ENCODE peak calls at places on chromosomes 6 and 20, in ten cellular contexts. D is spleen, E is GM12865, M is skeletal muscle cell, X is A549, L is esophagus squamous epithelium, O is prostate gland, V is foreskin fibroblast, T is kidney epithelial cell, P is SJSA1. G is an unnamed sample.

GRCh38 chr6:107629545-107630147 is 139.7 kb downstream of the SOBP start:
- DNase-seq in D (no peak), E (no peak), M (no peak), X (no peak), L (no peak), O (no peak), V (no peak), T (no peak), P (no peak), G (no peak)

GRCh38 chr20:14997791-14998190 is 660.4 kb upstream of the FLRT3 start:
- DNase-seq in D (no peak), E (no peak), M (peak; percentile 51), X (no peak), L (no peak), O (no peak), V (peak; percentile 91), T (peak; percentile 41), P (no peak), G (peak; percentile 28)

GRCh38 chr6:593139-593906 is 63.6 kb downstream of the HUS1B start:
- DNase-seq in D (no peak), E (peak; percentile 75), M (peak; percentile 12), X (peak; percentile 16), L (no peak), O (peak; percentile 55), V (peak; percentile 79), T (no peak), P (peak; percentile 77), G (peak; percentile 75)

GRCh38 chr20:35992713-35993335 is 24.4 kb downstream of the CNBD2 start:
- DNase-seq in D (peak; percentile 79), E (peak; percentile 69), M (no peak), X (peak; percentile 87), L (no peak), O (peak; percentile 42), V (peak; percentile 82), T (no peak), P (peak; percentile 61), G (peak; percentile 74)

GRCh38 chr6:117920493-117920845 is 13.4 kb downstream of the SLC35F1 start:
- DNase-seq in D (no peak), E (no peak), M (no peak), X (no peak), L (no peak), O (peak; percentile 24), V (no peak), T (no peak), P (no peak), G (no peak)

GRCh38 chr20:34874094-34874654 is 1.5 kb upstream of the GGT7 start:
- DNase-seq in D (no peak), E (peak; percentile 76), M (peak; percentile 49), X (peak; percentile 87), L (peak; percentile 21), O (peak; percentile 78), V (peak; percentile 93), T (peak; percentile 52), P (peak; percentile 83), G (peak; percentile 94)

GRCh38 chr6:151962246-151962846 is 154.9 kb downstream of the ESR1 start:
- DNase-seq in D (no peak), E (peak; percentile 26), M (peak; percentile 4), X (no peak), L (no peak), O (no peak), V (peak; percentile 58), T (peak; percentile 42), P (peak; percentile 39), G (peak; percentile 55)

GRCh38 chr6:134819236-134819635 is 130.7 kb downstream of the ALDH8A1 start:
- DNase-seq in D (no peak), E (no peak), M (no peak), X (no peak), L (no peak), O (no peak), V (no peak), T (no peak), P (no peak), G (peak; percentile 6)

GRCh38 chr6:156794963-156795362 is 17.8 kb downstream of the ARID1B start:
- DNase-seq in D (no peak), E (peak; percentile 76), M (no peak), X (no peak), L (no peak), O (no peak), V (no peak), T (peak; percentile 68), P (no peak), G (no peak)

GRCh38 chr6:89895273-89895874 is 1.1 kb downstream of the GJA10 start:
- DNase-seq in D (no peak), E (no peak), M (peak; percentile 28), X (no peak), L (no peak), O (no peak), V (peak; percentile 76), T (peak; percentile 42), P (peak; percentile 21), G (peak; percentile 63)

GRCh38 chr6:57106990-57107389 is 17.0 kb downstream of the ZNF451 start:
- DNase-seq in D (no peak), E (no peak), M (no peak), X (no peak), L (no peak), O (no peak), V (no peak), T (no peak), P (no peak), G (no peak)

GRCh38 chr20:34637245-34638185 is 39.4 kb downstream of the PIGU start:
- DNase-seq in D (no peak), E (no peak), M (peak; percentile 79), X (no peak), L (no peak), O (no peak), V (peak; percentile 85), T (no peak), P (peak; percentile 61), G (peak; percentile 83)

GRCh38 chr20:50921055-50921454 is 10.2 kb downstream of the ADNP start:
- DNase-seq in D (no peak), E (no peak), M (no peak), X (no peak), L (no peak), O (no peak), V (peak; percentile 41), T (no peak), P (no peak), G (peak; percentile 55)

DNA sequence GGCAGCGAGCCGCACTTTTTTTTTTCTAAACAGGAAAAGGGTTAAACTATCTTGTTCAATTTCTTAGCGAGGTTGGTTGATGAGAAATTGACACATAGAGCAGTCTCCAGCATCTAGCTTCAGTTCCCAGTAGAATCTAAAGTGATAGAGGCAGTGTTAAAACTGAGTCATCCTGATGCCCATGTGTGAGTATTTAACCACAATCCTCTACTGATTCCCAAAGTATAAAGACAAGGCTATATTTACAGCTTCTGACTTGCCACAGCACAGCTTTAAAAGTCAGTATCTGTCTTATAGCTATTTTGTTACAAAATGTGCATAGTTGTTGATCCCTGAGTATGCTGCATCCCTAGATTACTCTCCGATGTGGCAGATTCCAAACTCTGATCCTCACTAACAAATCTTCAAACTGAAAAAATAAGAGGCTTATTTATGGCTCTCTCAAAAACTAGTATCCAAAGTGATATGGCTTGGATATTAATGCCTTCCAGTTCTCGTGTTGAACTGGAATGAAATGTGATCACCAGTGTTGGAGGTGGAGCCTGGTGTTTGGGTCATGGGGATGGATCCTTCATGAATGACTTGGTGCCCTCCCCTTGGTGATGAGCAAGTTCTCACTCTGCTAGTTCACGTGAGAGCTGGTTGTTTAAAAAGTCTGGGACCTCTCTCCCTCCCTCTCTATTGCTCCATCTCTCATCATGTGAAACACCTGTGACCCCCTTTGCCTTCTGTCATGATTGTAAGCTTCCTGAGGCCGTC is 13.1 kb upstream of the POPDC3 start:
- DNase-seq in D (no peak), E (no peak), M (peak; percentile 81), X (no peak), L (no peak), O (no peak), V (peak; percentile 74), T (no peak), P (no peak), G (no peak)
- H3K4me3 ChIP-seq in D (no peak overlapping the region), E (no peak overlapping the region), M (no peak overlapping the region), X (no peak overlapping the region), L (no peak overlapping the region), O (no peak overlapping the region), V (no peak overlapping the region), T (no peak overlapping the region), P (no peak overlapping the region), G (no peak overlapping the region)

GRCh38 chr6:63683071-63683603 is 47.5 kb downstream of the PHF3 start:
- DNase-seq in D (no peak), E (peak; percentile 34), M (no peak), X (no peak), L (no peak), O (no peak), V (no peak), T (no peak), P (no peak), G (no peak)

GRCh38 chr6:63690210-63690609 is 54.6 kb downstream of the PHF3 start:
- DNase-seq in D (no peak), E (no peak), M (no peak), X (no peak), L (no peak), O (no peak), V (no peak), T (no peak), P (no peak), G (no peak)

GRCh38 chr6:63689421-63689820 is 53.8 kb downstream of the PHF3 start:
- DNase-seq in D (no peak), E (no peak), M (no peak), X (no peak), L (no peak), O (no peak), V (no peak), T (no peak), P (no peak), G (no peak)

GRCh38 chr6:63685453-63686379 is 50.1 kb downstream of the PHF3 start:
- DNase-seq in D (no peak), E (peak; percentile 77), M (no peak), X (no peak), L (no peak), O (no peak), V (no peak), T (no peak), P (no peak), G (no peak)
- H3K4me3 ChIP-seq in D (no peak overlapping the region), E (peak overlapping the region; percentile 10), M (no peak overlapping the region), X (no peak overlapping the region), L (no peak overlapping the region), O (no peak overlapping the region), V (no peak overlapping the region), T (no peak overlapping the region), P (no peak overlapping the region), G (no peak overlapping the region)

GRCh38 chr6:163373240-163373639 is 41.3 kb upstream of the QKI start:
- DNase-seq in D (no peak), E (no peak), M (no peak), X (no peak), L (no peak), O (no peak), V (no peak), T (no peak), P (no peak), G (no peak)
- H3K4me3 ChIP-seq in D (no peak overlapping the region), E (no peak overlapping the region), M (no peak overlapping the region), X (no peak overlapping the region), L (no peak overlapping the region), O (no peak overlapping the region), V (no peak overlapping the region), T (no peak overlapping the region), P (no peak overlapping the region), G (no peak overlapping the region)

DNA sequence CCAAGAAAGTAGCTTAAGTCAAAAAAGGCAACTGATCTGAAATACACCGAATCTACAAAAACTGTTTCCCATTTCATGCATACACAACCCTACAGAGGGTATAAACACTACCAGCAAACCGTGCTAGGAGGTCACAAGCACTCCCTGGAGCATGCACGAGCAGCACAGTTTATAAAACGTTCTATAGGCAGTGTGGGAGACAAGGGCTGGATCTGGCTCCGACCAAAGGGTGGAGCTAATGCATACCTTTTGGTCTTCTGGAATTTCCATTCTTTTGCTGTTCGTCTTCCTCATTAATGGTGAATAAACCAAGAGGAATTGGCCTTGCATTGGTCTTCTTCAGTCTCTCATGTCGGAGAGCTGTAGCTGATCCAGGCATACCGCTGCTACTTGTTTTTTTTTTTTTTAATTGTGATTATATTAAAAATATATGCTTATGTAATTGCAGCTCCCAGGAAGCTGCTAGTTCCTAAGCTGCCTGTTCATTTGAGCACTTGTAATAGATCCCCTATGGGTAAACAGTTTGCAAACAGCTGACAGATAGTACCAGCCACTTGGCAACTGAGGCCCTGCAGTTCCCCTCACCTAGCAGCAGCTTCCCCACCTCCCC is 24.5 kb downstream of the MAP7 start:
- DNase-seq in D (no peak), E (no peak), M (no peak), X (no peak), L (no peak), O (no peak), V (peak; percentile 9), T (no peak), P (no peak), G (no peak)
- H3K4me3 ChIP-seq in D (no peak overlapping the region), E (no peak overlapping the region), M (no peak overlapping the region), X (peak overlapping the region; percentile 37), L (no peak overlapping the region), O (no peak overlapping the region), V (no peak overlapping the region), T (no peak overlapping the region), P (no peak overlapping the region), G (no peak overlapping the region)